ENCODE peak calls at places on chromosome 12, in four cellular contexts. B is tibial artery, Z is MV-4-11, C is brain microvascular endothelial cell. V is an unnamed sample.

GRCh38 chr12:22101749-22102243 is 55.8 kb downstream of the CMAS start:
- DNase-seq in Z (peak), B (peak), C (peak), V (peak)

GRCh38 chr12:5768171-5768879 is 176.7 kb downstream of the ANO2 start:
- DNase-seq in C (no peak), B (peak), Z (no peak), V (no peak)

GRCh38 chr12:27412047-27412446 is 34.5 kb upstream of the SMCO2 start:
- DNase-seq in C (no peak), Z (no peak), B (no peak), V (no peak)

GRCh38 chr12:123270380-123271181 is 1.1 kb downstream of the CDK2AP1 start:
- DNase-seq in Z (no peak), B (no peak), C (peak), V (no peak)

GRCh38 chr12:53078425-53079225 is 565 bp downstream of the SPRYD3 start:
- DNase-seq in Z (no peak), C (no peak), B (no peak), V (peak)

GRCh38 chr12:107322063-107322462 is 228.7 kb upstream of the CRY1 start:
- DNase-seq in B (no peak), Z (peak), C (no peak), V (peak)

GRCh38 chr12:130222519-130223255 is 60.4 kb downstream of the FZD10 start:
- DNase-seq in C (no peak), Z (no peak), B (no peak), V (no peak)

GRCh38 chr12:91947459-91947858 is 198.2 kb downstream of the BTG1 start:
- DNase-seq in Z (peak), C (no peak), B (no peak), V (no peak)

GRCh38 chr12:5874514-5874913 is 70.5 kb downstream of the ANO2 start:
- DNase-seq in C (no peak), Z (no peak), B (no peak), V (no peak)

GRCh38 chr12:108518101-108518715 is 3.1 kb downstream of the FICD start:
- DNase-seq in B (no peak), Z (no peak), C (no peak), V (no peak)